ENCODE peak calls at places on chromosomes 2 and 18, in nine cellular contexts. N, B, J, T, R, V, F, A and M are unnamed samples.

GRCh38 chr2:46460991-46461715 is 18.2 kb upstream of the TMEM247 start:
- DNase-seq in N (peak; percentile 72), T (peak; percentile 66), V (peak; percentile 65), B (peak; percentile 77), J (peak; percentile 64), R (peak; percentile 81), A (peak; percentile 36), F (peak; percentile 91), M (peak; percentile 48)

GRCh38 chr2:106304612-106305184 is 110.6 kb upstream of the UXS1 start:
- DNase-seq in F (no peak), J (no peak), R (no peak), N (no peak), V (no peak), A (no peak), T (no peak), B (no peak), M (no peak)

GRCh38 chr2:60945341-60945740 is 64.0 kb downstream of the REL start:
- DNase-seq in R (no peak), T (no peak), A (no peak), N (no peak), V (no peak), J (no peak), F (no peak), B (no peak), M (no peak)

GRCh38 chr18:57943723-57944122 is 100.3 kb upstream of the NEDD4L start:
- DNase-seq in R (no peak), T (no peak), J (no peak), V (peak; percentile 86), N (no peak), A (no peak), F (no peak), B (no peak), M (no peak)

GRCh38 chr2:240956161-240956934 is 42.1 kb upstream of the SNED1 start:
- DNase-seq in B (peak; percentile 10), A (no peak), N (no peak), R (no peak), F (peak; percentile 51), J (no peak), T (no peak), V (no peak), M (no peak)

GRCh38 chr2:168396131-168396530 is 59.9 kb upstream of the CERS6 start:
- DNase-seq in A (no peak), F (no peak), B (no peak), J (no peak), T (no peak), R (no peak), N (no peak), V (peak; percentile 4), M (no peak)

GRCh38 chr2:46780801-46781445 is 134.7 kb downstream of the MCFD2 start:
- DNase-seq in A (no peak), T (no peak), R (no peak), F (no peak), J (no peak), B (no peak), N (no peak), V (peak; percentile 56), M (no peak)

GRCh38 chr18:3998698-3999333 is 456.3 kb downstream of the DLGAP1 start:
- DNase-seq in R (no peak), N (peak; percentile 61), F (no peak), A (peak; percentile 43), V (peak; percentile 77), J (no peak), T (no peak), B (no peak), M (no peak)

GRCh38 chr2:177391822-177392372 is 676 bp upstream of the AGPS start:
- DNase-seq in B (no peak), T (no peak), N (no peak), A (no peak), R (no peak), J (no peak), F (no peak), V (no peak), M (no peak)

GRCh38 chr2:177393381-177393780 is 808 bp downstream of the AGPS start:
- DNase-seq in N (no peak), T (no peak), A (no peak), F (no peak), J (no peak), R (no peak), B (no peak), V (no peak), M (no peak)

GRCh38 chr2:177394622-177395021 is 2.0 kb downstream of the AGPS start:
- DNase-seq in A (no peak), R (no peak), N (no peak), J (no peak), T (no peak), B (no peak), V (no peak), F (no peak), M (no peak)

GRCh38 chr2:177393824-177394614 is 1.4 kb downstream of the AGPS start:
- DNase-seq in J (no peak), V (no peak), T (no peak), R (no peak), F (no peak), B (no peak), N (no peak), A (no peak), M (no peak)

DNA sequence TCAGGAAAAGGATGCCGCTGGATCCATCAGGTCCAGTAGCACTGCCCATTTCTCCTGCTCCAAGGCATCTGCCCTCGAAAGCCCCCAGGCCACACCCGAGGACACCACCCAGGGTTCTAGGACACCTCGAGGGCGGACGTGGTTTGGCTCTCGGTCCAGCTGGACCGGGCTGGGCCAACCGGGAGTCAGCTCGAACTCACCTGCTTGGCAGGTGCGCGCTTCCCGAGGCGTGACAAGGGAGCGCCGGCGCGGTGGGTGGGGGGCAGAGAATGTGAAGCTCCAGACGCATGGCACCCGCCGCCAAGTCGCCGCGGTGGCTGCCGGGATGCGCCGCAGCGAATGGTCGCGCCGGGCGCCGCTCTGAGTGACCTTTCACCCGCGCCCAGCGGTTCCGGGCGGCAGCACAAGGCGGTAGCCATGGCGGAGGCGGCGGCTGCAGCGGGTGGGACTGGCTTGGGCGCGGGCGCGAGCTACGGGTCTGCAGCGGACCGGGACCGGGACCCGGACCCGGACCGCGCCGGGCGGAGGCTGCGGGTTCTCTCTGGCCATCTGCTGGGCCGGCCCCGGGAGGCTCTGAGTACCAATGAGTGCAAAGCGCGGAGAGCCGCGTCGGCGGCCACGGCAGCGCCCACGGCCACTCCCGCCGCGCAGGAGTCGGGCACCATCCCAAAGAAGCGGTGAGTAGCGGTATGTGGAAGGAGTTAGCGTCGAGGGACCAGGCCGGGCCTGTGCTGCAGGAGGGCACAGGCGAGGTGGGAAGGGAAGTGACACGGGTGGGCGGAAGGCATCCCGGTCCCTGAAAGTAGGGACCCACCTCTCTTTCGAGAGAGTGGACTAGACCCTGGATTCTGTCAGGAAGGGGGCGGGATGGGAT is at the start of gene AGPS:
- DNase-seq in N (peak; percentile 72), R (peak; percentile 75), F (peak; percentile 96), B (peak; percentile 33), A (peak; percentile 51), V (peak; percentile 52), T (peak; percentile 59), J (peak; percentile 22), M (peak; percentile 58)
- TF ChIP-seq POLR2A in N (peak; percentile 85), R (peak; percentile 31), F (no peak), B (peak; percentile 22), A (peak; percentile 61), V (peak; percentile 43), T (peak; percentile 70), J (no peak), M (peak; percentile 77)

GRCh38 chr18:23684515-23685197 is 4.6 kb upstream of the LAMA3 start:
- DNase-seq in V (no peak), T (peak; percentile 62), R (no peak), F (no peak), N (no peak), A (no peak), J (peak; percentile 72), B (no peak), M (no peak)

GRCh38 chr18:23689616-23690504 is 607 bp downstream of the LAMA3 start:
- DNase-seq in V (no peak), J (no peak), A (no peak), N (peak; percentile 12), B (no peak), T (peak; percentile 17), R (no peak), F (peak; percentile 72), M (no peak)

GRCh38 chr18:23690505-23691068 is 1.3 kb downstream of the LAMA3 start:
- DNase-seq in R (no peak), F (no peak), B (no peak), T (no peak), V (no peak), N (no peak), A (no peak), J (no peak), M (no peak)

GRCh38 chr18:23688528-23688927 is 725 bp upstream of the LAMA3 start:
- DNase-seq in T (no peak), B (no peak), J (no peak), F (no peak), A (no peak), V (no peak), R (no peak), N (no peak), M (no peak)

GRCh38 chr18:23689031-23689615 is at the start of gene LAMA3:
- DNase-seq in T (peak; percentile 46), N (peak; percentile 53), F (peak; percentile 80), J (peak; percentile 60), A (no peak), B (peak; percentile 31), R (no peak), V (peak; percentile 11), M (peak; percentile 54)
- TF ChIP-seq POLR2A in T (peak; percentile 35), N (no peak), F (no peak), J (peak; percentile 62), A (no peak), B (peak; percentile 66), R (peak; percentile 26), V (no peak), M (peak; percentile 12)

GRCh38 chr2:100321881-100322820 is at the start of gene LONRF2:
- DNase-seq in R (no peak), V (no peak), A (no peak), B (no peak), J (peak; percentile 30), F (peak; percentile 69), T (peak; percentile 44), N (no peak), M (peak; percentile 15)

GRCh38 chr2:100317634-100318033 is 4.7 kb downstream of the LONRF2 start:
- DNase-seq in R (no peak), B (no peak), T (no peak), F (no peak), N (no peak), A (no peak), J (no peak), V (no peak), M (no peak)

GRCh38 chr2:100320547-100321180 is 1.6 kb downstream of the LONRF2 start:
- DNase-seq in F (no peak), V (no peak), T (peak; percentile 9), R (no peak), A (no peak), J (peak; percentile 28), B (no peak), N (no peak), M (no peak)

GRCh38 chr2:100321181-100321880 is 970 bp downstream of the LONRF2 start:
- DNase-seq in A (no peak), R (no peak), T (peak; percentile 40), B (no peak), F (peak; percentile 71), J (peak; percentile 26), V (peak; percentile 21), N (peak; percentile 10), M (peak; percentile 45)
- TF ChIP-seq POLR2A in A (no peak), R (no peak), T (peak; percentile 66), B (no peak), F (no peak), J (no peak), V (no peak), N (no peak), M (no peak)

GRCh38 chr2:63814114-63814513 is 27.6 kb upstream of the UGP2 start:
- DNase-seq in A (no peak), J (no peak), V (peak; percentile 44), T (no peak), F (no peak), N (peak; percentile 18), B (no peak), R (no peak), M (no peak)

GRCh38 chr2:63805412-63805811 is 36.3 kb upstream of the UGP2 start:
- DNase-seq in A (no peak), T (no peak), V (no peak), R (no peak), F (no peak), N (no peak), B (no peak), J (no peak), M (no peak)

DNA sequence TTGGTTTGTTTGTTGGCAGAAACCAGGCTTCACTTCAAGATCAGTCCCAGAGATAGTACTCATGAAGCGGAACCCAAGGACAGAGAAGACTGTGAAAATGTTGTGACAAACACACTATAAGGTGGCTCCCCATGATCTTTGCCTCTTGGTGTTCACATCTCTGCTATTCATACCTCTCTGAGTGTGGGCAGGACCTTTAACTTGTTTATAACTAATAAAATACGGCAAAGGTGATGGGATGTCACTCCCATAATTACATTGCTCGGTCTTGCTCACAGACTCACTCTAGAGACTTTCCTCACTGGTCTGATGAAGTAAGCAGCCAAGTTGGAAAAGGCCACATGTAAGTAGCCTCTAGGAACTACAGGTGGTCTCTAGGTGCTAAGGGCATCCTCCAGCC is 30.6 kb upstream of the UGP2 start:
- DNase-seq in J (no peak), B (no peak), R (no peak), F (no peak), T (no peak), V (no peak), N (no peak), A (no peak), M (no peak)
- TF ChIP-seq POLR2A in J (no peak), B (no peak), R (no peak), F (no peak), T (no peak), V (no peak), N (no peak), A (no peak), M (no peak)